ENCODE peak calls at places on chromosomes 1 and 21, in five cellular contexts. I, T, Y, V and E are unnamed samples. For H3K36me3, the result is how much of the 10 kb centered on the place peaks cover.

GRCh38 chr1:67019600-67020136 is 34.3 kb downstream of the SLC35D1 start:
- DNase-seq in T (peak), Y (no peak), I (no peak), V (no peak), E (peak)

GRCh38 chr1:234970371-234970730 is 158.3 kb downstream of the TOMM20 start:
- DNase-seq in I (no peak), Y (no peak), T (peak), V (no peak), E (peak)

GRCh38 chr1:5911871-5912271 is 80.4 kb downstream of the NPHP4 start:
- DNase-seq in Y (no peak), V (no peak), I (no peak), T (no peak), E (no peak)

GRCh38 chr1:187987236-187987776 is 1158.6 kb downstream of the PLA2G4A start:
- DNase-seq in V (no peak), T (no peak), Y (no peak), I (no peak), E (no peak)

GRCh38 chr1:55310517-55310927 is 95.4 kb upstream of the USP24 start:
- DNase-seq in V (no peak), T (peak), I (no peak), Y (no peak), E (peak)

GRCh38 chr1:170662561-170662971 is 1.4 kb upstream of the PRRX1 start:
- DNase-seq in T (peak), Y (no peak), I (no peak), V (no peak), E (no peak)

GRCh38 chr1:16677552-16678423 is 11.0 kb upstream of the RNU1-3 start:
- DNase-seq in Y (peak), V (no peak), T (peak), I (peak), E (peak)

GRCh38 chr1:70966018-70966638 is 81.5 kb downstream of the PTGER3 start:
- DNase-seq in V (no peak), Y (no peak), I (no peak), T (peak), E (peak)

GRCh38 chr21:37904879-37905278 is 11.4 kb downstream of the KCNJ6 start:
- DNase-seq in T (no peak), V (no peak), I (no peak), Y (no peak), E (no peak)

GRCh38 chr1:14955402-14955801 is 198.1 kb upstream of the TMEM51 start:
- DNase-seq in Y (no peak), V (no peak), T (no peak), I (no peak), E (no peak)

GRCh38 chr1:14957375-14957774 is 196.2 kb upstream of the TMEM51 start:
- DNase-seq in I (no peak), Y (no peak), V (no peak), T (no peak), E (no peak)

GRCh38 chr1:14955986-14956385 is 197.6 kb upstream of the TMEM51 start:
- DNase-seq in T (no peak), Y (no peak), I (no peak), V (no peak), E (no peak)

GRCh38 chr1:14954930-14955329 is 198.6 kb upstream of the TMEM51 start:
- DNase-seq in I (no peak), Y (no peak), V (no peak), T (no peak), E (no peak)

GRCh38 chr1:14956579-14957195 is 196.9 kb upstream of the TMEM51 start:
- DNase-seq in I (no peak), Y (no peak), V (no peak), T (no peak), E (no peak)
- H4K91ac ChIP-seq in I (no peak), Y (no peak), V (no peak), T (no peak), E (no peak)

GRCh38 chr1:1399870-1400575 is 888 bp upstream of the CCNL2 start:
- DNase-seq in T (peak), I (no peak), Y (no peak), V (no peak), E (peak)

GRCh38 chr1:1398677-1399186 is 403 bp downstream of the CCNL2 start:
- DNase-seq in Y (no peak), I (no peak), V (no peak), T (no peak), E (no peak)

GRCh38 chr1:1397839-1398523 is 1.2 kb downstream of the CCNL2 start:
- DNase-seq in Y (no peak), T (peak), I (peak), V (no peak), E (peak)

GRCh38 chr1:1400576-1401456 is 1.7 kb upstream of the CCNL2 start:
- DNase-seq in I (no peak), V (no peak), T (peak), Y (no peak), E (peak)

GRCh38 chr1:1399187-1399869 is at the start of gene CCNL2:
- DNase-seq in V (peak), I (peak), Y (peak), T (peak), E (peak)
- H3K36me3 ChIP-seq in V (half or more), I (half or more), Y (under half), T (under half), E (half or more)

DNA sequence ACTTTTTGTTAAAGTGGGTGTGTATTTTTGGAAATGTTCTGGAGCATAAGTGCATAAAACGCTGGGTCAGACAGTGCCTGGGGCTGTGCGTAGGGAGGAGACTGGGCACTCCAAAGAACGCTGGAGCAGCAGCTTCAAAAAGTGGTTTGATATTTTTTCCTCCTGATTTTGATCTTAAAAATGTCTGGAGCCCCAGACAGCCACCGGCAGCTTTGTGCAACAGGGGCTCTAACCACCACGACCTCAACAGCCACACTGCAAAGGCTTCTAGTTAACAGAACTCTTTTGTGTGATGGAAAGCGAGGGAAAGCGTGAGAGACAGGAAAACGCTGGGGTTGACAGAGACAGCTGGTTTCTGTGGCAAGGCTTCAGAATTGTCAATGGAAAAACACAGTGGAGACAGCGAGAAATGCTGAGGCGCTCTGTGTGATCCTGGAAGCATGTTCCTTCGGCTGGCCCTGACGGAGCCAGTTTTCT is 363.4 kb upstream of the CAMK1G start:
- DNase-seq in V (no peak), Y (no peak), T (no peak), I (peak), E (no peak)
- H3K4me2 ChIP-seq in V (no peak), Y (no peak), T (no peak), I (no peak), E (no peak)

GRCh38 chr1:165826565-165826964 is 849 bp upstream of the UCK2 start:
- DNase-seq in Y (no peak), V (no peak), I (no peak), T (no peak), E (no peak)

GRCh38 chr1:165829888-165830287 is 2.5 kb downstream of the UCK2 start:
- DNase-seq in V (no peak), I (no peak), Y (no peak), T (no peak), E (no peak)

GRCh38 chr1:165828103-165828558 is 717 bp downstream of the UCK2 start:
- DNase-seq in T (peak), Y (peak), I (peak), V (no peak), E (peak)

GRCh38 chr1:165827199-165828102 is at the start of gene UCK2:
- DNase-seq in Y (peak), V (peak), T (peak), I (peak), E (peak)

DNA sequence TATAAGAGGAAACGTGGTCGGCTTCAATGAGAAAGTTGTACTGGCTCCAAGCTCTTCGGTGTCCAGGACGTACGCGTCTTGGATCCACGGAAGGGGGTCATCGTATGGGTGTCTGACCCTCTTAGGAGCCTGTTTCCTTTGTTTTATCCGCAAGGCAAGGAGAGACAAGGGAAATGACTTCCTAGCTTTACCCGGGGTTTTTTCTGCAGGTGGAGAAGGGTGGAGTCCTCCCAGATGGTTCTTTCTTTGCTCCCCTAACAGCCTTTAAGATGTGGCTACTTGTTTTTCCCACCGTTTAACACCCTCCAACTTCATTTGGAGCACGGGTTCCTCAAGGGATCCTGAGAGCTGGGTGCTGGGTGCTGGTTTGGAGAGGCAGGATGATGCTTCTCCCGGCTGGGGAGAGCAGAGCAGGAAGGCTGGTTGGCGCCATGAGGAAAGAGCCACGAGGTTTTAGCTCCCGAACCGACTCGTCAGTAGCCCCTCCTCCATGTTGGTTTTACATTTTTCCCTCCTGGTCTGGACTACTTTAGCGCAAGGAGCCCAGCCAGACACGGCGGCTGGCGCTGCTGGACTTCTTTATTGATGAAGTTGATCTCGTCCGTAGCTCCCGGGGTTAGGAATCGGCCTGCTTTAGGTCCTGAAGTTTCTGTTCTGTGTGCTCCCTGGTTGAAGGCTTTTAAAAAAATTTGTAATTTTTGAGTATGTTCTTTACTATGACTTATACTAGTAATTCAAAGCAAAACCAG is 1.3 kb downstream of the UCK2 start:
- DNase-seq in I (peak), Y (peak), T (peak), V (no peak), E (peak)
- H4K91ac ChIP-seq in I (peak), Y (no peak), T (peak), V (peak), E (no peak)